ENCODE peak calls at places on chromosomes 5 and 9, in five cellular contexts. One of them, this sample, is unnamed.

GRCh38 chr5:17216176-17216973 is 1.1 kb upstream of the BASP1 start:
- DNase-seq in RPMI8226: peak
- DNase-seq in ascending aorta: peak
- DNase-seq in central memory CD4-positive, alpha-beta T cell: peak
- DNase-seq in germinal center: peak
- DNase-seq in this sample: peak

GRCh38 chr5:96709152-96709821 is 47.1 kb downstream of the CAST start:
- DNase-seq in RPMI8226: no peak
- DNase-seq in ascending aorta: no peak
- DNase-seq in central memory CD4-positive, alpha-beta T cell: no peak
- DNase-seq in germinal center: no peak
- DNase-seq in this sample: no peak

GRCh38 chr9:68705636-68706578 is 867 bp downstream of the PIP5K1B start:
- DNase-seq in RPMI8226: no peak
- DNase-seq in ascending aorta: peak
- DNase-seq in central memory CD4-positive, alpha-beta T cell: no peak
- DNase-seq in germinal center: peak
- DNase-seq in this sample: no peak

GRCh38 chr5:164302533-164303235 is 797.3 kb downstream of the MAT2B start:
- DNase-seq in RPMI8226: no peak
- DNase-seq in ascending aorta: no peak
- DNase-seq in central memory CD4-positive, alpha-beta T cell: no peak
- DNase-seq in germinal center: no peak
- DNase-seq in this sample: no peak

GRCh38 chr5:41921874-41922273 is 3.2 kb upstream of the FBXO4 start:
- DNase-seq in RPMI8226: peak
- DNase-seq in ascending aorta: no peak
- DNase-seq in central memory CD4-positive, alpha-beta T cell: no peak
- DNase-seq in germinal center: no peak
- DNase-seq in this sample: no peak

GRCh38 chr9:111599092-111599947 is at the start of gene PTGR1:
- DNase-seq in RPMI8226: no peak
- DNase-seq in ascending aorta: peak
- DNase-seq in central memory CD4-positive, alpha-beta T cell: no peak
- DNase-seq in germinal center: peak
- DNase-seq in this sample: no peak

GRCh38 chr9:127262621-127263020 is 2.0 kb upstream of the GARNL3 start:
- DNase-seq in RPMI8226: no peak
- DNase-seq in ascending aorta: no peak
- DNase-seq in central memory CD4-positive, alpha-beta T cell: no peak
- DNase-seq in germinal center: no peak
- DNase-seq in this sample: no peak

GRCh38 chr9:121199921-121200320 is 1.7 kb downstream of the RAB14 start:
- DNase-seq in RPMI8226: no peak
- DNase-seq in ascending aorta: no peak
- DNase-seq in central memory CD4-positive, alpha-beta T cell: no peak
- DNase-seq in germinal center: no peak
- DNase-seq in this sample: no peak